ENCODE peak calls at places on chromosomes 2 and 18, in nine cellular contexts. U is upper lobe of right lung, B is GM23248, D is non-pigmented ciliary epithelial cell, C is frontal cortex, X is AML-193, O is NCI-H510A treated with DMSO at 0.1 percent for 48 hours, W is HAP-1, G is adipocyte. N is an unnamed sample.

GRCh38 chr18:26686532-26686931 is 138.2 kb upstream of the KCTD1 start:
- DNase-seq in X (no peak), B (no peak), W (peak; percentile 63), D (no peak), C (no peak), O (no peak), U (no peak), G (no peak), N (no peak)

GRCh38 chr2:106284255-106284654 is 90.2 kb upstream of the UXS1 start:
- DNase-seq in W (no peak), C (no peak), U (no peak), O (no peak), G (no peak), D (no peak), X (no peak), B (no peak), N (no peak)

GRCh38 chr2:11097988-11098387 is 57.3 kb upstream of the SLC66A3 start:
- DNase-seq in B (no peak), O (no peak), G (no peak), W (no peak), D (no peak), U (no peak), C (no peak), X (no peak), N (peak; percentile 50)

GRCh38 chr2:118672571-118673158 is 174.8 kb downstream of the EN1 start:
- DNase-seq in U (no peak), D (no peak), X (no peak), O (no peak), W (no peak), B (peak; percentile 13), G (no peak), C (no peak), N (no peak)

GRCh38 chr2:98702127-98702802 is 28.7 kb downstream of the MGAT4A start:
- DNase-seq in X (no peak), C (no peak), W (no peak), G (no peak), U (no peak), O (peak; percentile 48), D (no peak), B (no peak), N (peak; percentile 55)

GRCh38 chr2:166373105-166373504 is 2.6 kb downstream of the SCN9A start:
- DNase-seq in C (no peak), X (no peak), B (no peak), U (no peak), W (no peak), O (no peak), G (no peak), D (no peak), N (peak; percentile 83)

GRCh38 chr2:173462908-173463840 is 108.5 kb downstream of the CDCA7 start:
- DNase-seq in U (no peak), X (no peak), B (no peak), G (no peak), D (no peak), W (no peak), O (no peak), C (no peak), N (no peak)

GRCh38 chr2:41784496-41784895 is 263.3 kb upstream of the PKDCC start:
- DNase-seq in U (no peak), C (no peak), B (no peak), G (no peak), O (no peak), W (no peak), X (no peak), D (no peak), N (peak; percentile 11)

GRCh38 chr2:128563348-128563687 is 244.7 kb upstream of the HS6ST1 start:
- DNase-seq in D (peak; percentile 83), B (peak; percentile 99), G (peak; percentile 97), C (peak; percentile 64), O (no peak), X (no peak), W (no peak), U (no peak), N (no peak)

GRCh38 chr18:21682276-21683051 is 22.1 kb downstream of the ABHD3 start:
- DNase-seq in D (no peak), G (peak; percentile 12), B (peak; percentile 76), X (peak; percentile 80), O (no peak), C (no peak), U (no peak), W (peak; percentile 99), N (no peak)

GRCh38 chr2:60849165-60849564 is 32.2 kb upstream of the REL start:
- DNase-seq in D (no peak), G (peak; percentile 23), W (no peak), B (peak; percentile 46), U (no peak), C (no peak), X (no peak), O (no peak), N (no peak)

GRCh38 chr2:44277541-44277940 is 2.3 kb downstream of the SLC3A1 start:
- DNase-seq in O (no peak), W (no peak), X (no peak), G (no peak), C (no peak), U (no peak), D (no peak), B (no peak), N (no peak)

GRCh38 chr18:13159579-13159978 is 59.0 kb upstream of the LDLRAD4 start:
- DNase-seq in U (no peak), X (peak; percentile 60), B (peak; percentile 70), D (peak; percentile 35), C (no peak), O (peak; percentile 10), G (peak; percentile 87), W (peak; percentile 63), N (peak; percentile 86)

GRCh38 chr2:218146056-218146455 is 20.2 kb downstream of the CXCR2 start:
- DNase-seq in W (no peak), C (no peak), O (no peak), B (no peak), G (no peak), D (no peak), X (no peak), U (no peak), N (no peak)

GRCh38 chr2:176178271-176178806 is 10.1 kb upstream of the HOXD1 start:
- DNase-seq in C (no peak), U (no peak), W (no peak), B (peak; percentile 69), X (no peak), D (no peak), G (no peak), O (no peak), N (peak; percentile 90)

GRCh38 chr2:240557808-240558207 is at the start of gene ANKMY1:
- DNase-seq in O (no peak), X (no peak), G (peak; percentile 89), U (peak; percentile 91), W (no peak), C (peak; percentile 92), D (no peak), B (peak; percentile 91), N (peak; percentile 68)

N was measured in NCI-H69.